ENCODE peak calls at places on chromosome 7, in six cellular contexts. O, J, Y, X, K and L are unnamed samples.

GRCh38 chr7:147607151-147607800 is 983.3 kb upstream of the C7orf33 start:
- DNase-seq in O (no peak), J (no peak), Y (no peak), X (no peak), K (no peak), L (peak)

GRCh38 chr7:156496491-156497264 is 143.9 kb upstream of the RNF32 start:
- DNase-seq in O (no peak), J (no peak), Y (no peak), X (no peak), K (no peak), L (no peak)

GRCh38 chr7:81688622-81689411 is 81.0 kb downstream of the HGF start:
- DNase-seq in O (no peak), J (no peak), Y (no peak), X (no peak), K (no peak), L (no peak)

GRCh38 chr7:157233677-157234076 is 95.0 kb downstream of the UBE3C start:
- DNase-seq in O (peak), J (no peak), Y (no peak), X (no peak), K (no peak), L (no peak)

GRCh38 chr7:133484135-133484534 is 231.3 kb downstream of the EXOC4 start:
- DNase-seq in O (peak), J (no peak), Y (no peak), X (peak), K (peak), L (no peak)

GRCh38 chr7:2030475-2031456 is 202.0 kb downstream of the MAD1L1 start:
- DNase-seq in O (no peak), J (no peak), Y (no peak), X (peak), K (peak), L (no peak)

GRCh38 chr7:100967292-100967863 is 2.0 kb upstream of the MUC12 start:
- DNase-seq in O (no peak), J (no peak), Y (no peak), X (no peak), K (no peak), L (no peak)

GRCh38 chr7:43844662-43845061 is 24.7 kb downstream of the MRPS24 start:
- DNase-seq in O (no peak), J (no peak), Y (no peak), X (no peak), K (no peak), L (no peak)

GRCh38 chr7:95199779-95200558 is 124.4 kb downstream of the PON1 start:
- DNase-seq in O (peak), J (peak), Y (no peak), X (peak), K (no peak), L (peak)

GRCh38 chr7:2168612-2169312 is 64.0 kb downstream of the MAD1L1 start:
- DNase-seq in O (peak), J (no peak), Y (no peak), X (no peak), K (no peak), L (no peak)

GRCh38 chr7:54946271-54946670 is 72.5 kb upstream of the EGFR start:
- DNase-seq in O (peak), J (no peak), Y (no peak), X (no peak), K (no peak), L (no peak)

GRCh38 chr7:134804351-134804750 is 24.9 kb downstream of the CALD1 start:
- DNase-seq in O (no peak), J (no peak), Y (no peak), X (no peak), K (no peak), L (no peak)

GRCh38 chr7:85614684-85615083 is 427.8 kb upstream of the SEMA3D start:
- DNase-seq in O (no peak), J (no peak), Y (no peak), X (no peak), K (no peak), L (no peak)

GRCh38 chr7:81527651-81528050 is 242.2 kb downstream of the HGF start:
- DNase-seq in O (no peak), J (peak), Y (no peak), X (no peak), K (no peak), L (no peak)

DNA sequence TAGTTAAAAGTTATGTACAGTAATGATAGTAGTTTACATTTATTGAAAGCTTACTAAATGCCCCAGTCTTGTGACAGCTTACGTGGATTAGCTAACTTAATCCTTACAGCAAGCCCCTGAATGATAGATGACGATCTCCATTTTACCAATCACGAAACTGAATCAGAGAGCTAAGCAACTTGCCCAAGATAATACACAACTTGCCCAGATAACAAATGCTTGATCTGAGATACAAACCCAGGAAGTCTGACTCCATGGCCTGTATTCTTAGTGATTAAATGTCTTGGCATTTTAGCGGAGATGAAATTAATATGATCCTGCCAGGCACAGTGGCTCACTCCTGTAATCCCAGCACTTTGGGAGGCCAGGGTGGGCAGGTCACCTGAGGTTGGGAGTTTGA is 46.9 kb upstream of the FMC1 start:
- DNase-seq in O (no peak), J (no peak), Y (no peak), X (no peak), K (no peak), L (no peak)
- TF ChIP-seq CTCF in O (no peak), J (no peak), Y (no peak), X (no peak), K (no peak), L (no peak)

GRCh38 chr7:39948932-39949928 is 826 bp upstream of the CDK13 start:
- DNase-seq in O (peak), J (peak), Y (peak), X (peak), K (peak), L (peak)
- TF ChIP-seq CTCF in O (no peak), J (no peak), Y (no peak), X (no peak), K (no peak), L (no peak)

GRCh38 chr7:142557971-142558582 is 191.2 kb upstream of the PRSS1 start:
- DNase-seq in O (peak), J (peak), Y (no peak), X (no peak), K (peak), L (peak)
- TF ChIP-seq CTCF in O (peak), J (peak), Y (peak), X (peak), K (peak), L (peak)

DNA sequence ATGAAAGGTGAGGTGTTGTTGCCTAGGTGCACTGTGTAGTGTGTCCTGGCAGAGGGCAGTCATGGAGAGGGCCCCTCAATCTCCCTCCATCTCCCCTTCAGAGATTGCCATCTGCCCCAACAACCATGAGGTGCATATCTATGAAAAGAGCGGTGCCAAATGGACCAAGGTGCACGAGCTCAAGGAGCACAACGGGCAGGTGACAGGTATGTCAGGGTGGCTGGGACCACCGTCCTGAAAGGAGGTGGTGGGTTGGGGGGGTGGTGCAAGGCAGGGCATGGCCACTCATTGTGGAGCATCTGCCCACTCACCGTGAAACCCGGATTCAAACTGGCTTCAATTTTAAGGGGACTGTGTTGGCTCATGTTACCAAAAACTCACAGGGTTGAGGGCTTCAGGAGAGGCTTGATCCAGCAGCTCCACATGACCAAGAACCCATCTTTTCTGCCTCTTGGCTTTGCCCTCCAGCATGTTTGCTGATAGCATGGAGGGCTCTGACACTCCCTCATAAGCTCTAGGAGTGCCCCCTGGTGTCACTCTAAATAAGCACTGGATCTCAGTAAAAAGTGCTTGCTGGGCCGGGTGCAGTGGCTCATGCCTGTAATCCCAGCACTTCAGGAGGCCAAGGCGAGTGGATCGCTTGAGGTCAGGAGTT is 12.2 kb downstream of the ARPC1B start:
- DNase-seq in O (no peak), J (peak), Y (no peak), X (no peak), K (peak), L (no peak)
- TF ChIP-seq CTCF in O (no peak), J (peak), Y (no peak), X (no peak), K (no peak), L (peak)

DNA sequence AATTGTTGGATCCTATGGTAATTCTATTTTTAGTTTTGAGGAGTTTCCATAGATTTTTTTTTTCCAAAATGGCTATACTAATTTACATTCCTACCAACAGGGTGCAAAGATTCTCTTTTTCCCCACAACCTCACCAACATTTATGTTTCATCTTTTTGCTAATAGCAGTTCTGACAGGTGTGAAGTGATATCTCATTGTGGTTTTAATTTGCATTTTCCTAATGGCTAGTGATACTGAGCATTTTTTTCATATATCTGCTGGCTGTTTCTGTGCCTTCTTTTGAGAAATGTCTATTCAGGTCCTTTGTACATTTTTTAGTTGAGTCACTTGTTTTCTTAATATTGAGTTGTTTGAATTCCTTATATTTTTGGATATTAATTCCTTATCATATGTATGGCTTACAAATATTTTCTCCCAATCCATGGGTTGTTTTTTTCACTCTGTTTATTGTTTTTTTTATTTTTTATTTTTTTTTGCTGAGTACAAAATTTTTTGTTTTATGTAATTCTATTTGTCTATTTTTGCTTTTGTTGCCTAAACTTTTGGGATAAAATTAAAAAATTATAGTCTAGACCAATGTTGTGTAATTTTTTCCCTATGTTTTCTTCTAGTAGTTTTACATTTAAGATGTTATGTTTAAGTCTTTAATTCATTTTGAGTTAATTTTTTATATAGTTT is 205.9 kb upstream of the ADCY1 start:
- DNase-seq in O (no peak), J (no peak), Y (no peak), X (no peak), K (no peak), L (no peak)
- TF ChIP-seq CTCF in O (no peak), J (no peak), Y (no peak), X (no peak), K (no peak), L (peak)

GRCh38 chr7:155032978-155033377 is 30.1 kb upstream of the PAXIP1 start:
- DNase-seq in O (no peak), J (no peak), Y (no peak), X (no peak), K (no peak), L (no peak)
- TF ChIP-seq CTCF in O (no peak), J (no peak), Y (no peak), X (no peak), K (no peak), L (no peak)